ENCODE peak calls at places on chromosome 10, in five cellular contexts. One of them, this sample, is unnamed.

GRCh38 chr10:99612167-99612831 is 7.9 kb downstream of the SLC25A28 start:
- DNase-seq in nephron progenitor cell: peak
- DNase-seq in HFFc6: peak
- DNase-seq in endothelial cell: peak
- DNase-seq in B cell: peak
- DNase-seq in this sample: peak

GRCh38 chr10:72175166-72175565 is 40.6 kb upstream of the ANAPC16 start:
- DNase-seq in nephron progenitor cell: no peak
- DNase-seq in HFFc6: peak
- DNase-seq in endothelial cell: no peak
- DNase-seq in B cell: no peak
- DNase-seq in this sample: no peak

GRCh38 chr10:45155784-45156183 is 155.1 kb downstream of the ZNF22 start:
- DNase-seq in nephron progenitor cell: no peak
- DNase-seq in HFFc6: no peak
- DNase-seq in endothelial cell: no peak
- DNase-seq in B cell: no peak
- DNase-seq in this sample: no peak

GRCh38 chr10:122419890-122420623 is 34.4 kb upstream of the ARMS2 start:
- DNase-seq in nephron progenitor cell: no peak
- DNase-seq in HFFc6: peak
- DNase-seq in endothelial cell: no peak
- DNase-seq in B cell: no peak
- DNase-seq in this sample: no peak

GRCh38 chr10:70442332-70442988 is 979 bp upstream of the NODAL start:
- DNase-seq in nephron progenitor cell: no peak
- DNase-seq in HFFc6: no peak
- DNase-seq in endothelial cell: no peak
- DNase-seq in B cell: no peak
- DNase-seq in this sample: no peak

GRCh38 chr10:78170026-78170475 is 136.4 kb downstream of the RPS24 start:
- DNase-seq in nephron progenitor cell: no peak
- DNase-seq in HFFc6: peak
- DNase-seq in endothelial cell: no peak
- DNase-seq in B cell: no peak
- DNase-seq in this sample: no peak

GRCh38 chr10:24415455-24416169 is 206.7 kb downstream of the KIAA1217 start:
- DNase-seq in nephron progenitor cell: peak
- DNase-seq in HFFc6: no peak
- DNase-seq in endothelial cell: no peak
- DNase-seq in B cell: no peak
- DNase-seq in this sample: no peak

GRCh38 chr10:74932648-74933047 is 106.2 kb downstream of the KAT6B start:
- DNase-seq in nephron progenitor cell: no peak
- DNase-seq in HFFc6: no peak
- DNase-seq in endothelial cell: no peak
- DNase-seq in B cell: no peak
- DNase-seq in this sample: no peak

GRCh38 chr10:129375171-129375570 is 91.9 kb upstream of the MGMT start:
- DNase-seq in nephron progenitor cell: no peak
- DNase-seq in HFFc6: no peak
- DNase-seq in endothelial cell: no peak
- DNase-seq in B cell: no peak
- DNase-seq in this sample: no peak

GRCh38 chr10:33927347-33927746 is 592.9 kb upstream of the NRP1 start:
- DNase-seq in nephron progenitor cell: no peak
- DNase-seq in HFFc6: no peak
- DNase-seq in endothelial cell: no peak
- DNase-seq in B cell: no peak
- DNase-seq in this sample: no peak

GRCh38 chr10:119723624-119724023 is 2.2 kb upstream of the INPP5F start:
- DNase-seq in nephron progenitor cell: no peak
- DNase-seq in HFFc6: no peak
- DNase-seq in endothelial cell: no peak
- DNase-seq in B cell: no peak
- DNase-seq in this sample: no peak

GRCh38 chr10:126972622-126973414 is 67.6 kb downstream of the DOCK1 start:
- DNase-seq in nephron progenitor cell: no peak
- DNase-seq in HFFc6: peak
- DNase-seq in endothelial cell: no peak
- DNase-seq in B cell: no peak
- DNase-seq in this sample: no peak

GRCh38 chr10:43420369-43421200 is 11.6 kb upstream of the HNRNPF start:
- DNase-seq in nephron progenitor cell: peak
- DNase-seq in HFFc6: peak
- DNase-seq in endothelial cell: peak
- DNase-seq in B cell: peak
- DNase-seq in this sample: peak

GRCh38 chr10:35421553-35422178 is 85.4 kb downstream of the CCNY start:
- DNase-seq in nephron progenitor cell: no peak
- DNase-seq in HFFc6: peak
- DNase-seq in endothelial cell: no peak
- DNase-seq in B cell: no peak
- DNase-seq in this sample: no peak

GRCh38 chr10:95517536-95518454 is 43.4 kb downstream of the SORBS1 start:
- DNase-seq in nephron progenitor cell: no peak
- DNase-seq in HFFc6: no peak
- DNase-seq in endothelial cell: no peak
- DNase-seq in B cell: no peak
- DNase-seq in this sample: no peak

GRCh38 chr10:121592155-121592890 is 5.9 kb downstream of the FGFR2 start:
- DNase-seq in nephron progenitor cell: no peak
- DNase-seq in HFFc6: no peak
- DNase-seq in endothelial cell: no peak
- DNase-seq in B cell: no peak
- DNase-seq in this sample: no peak

GRCh38 chr10:16787361-16787791 is 29.8 kb downstream of the RSU1 start:
- DNase-seq in nephron progenitor cell: no peak
- DNase-seq in HFFc6: no peak
- DNase-seq in endothelial cell: no peak
- DNase-seq in B cell: no peak
- DNase-seq in this sample: no peak

GRCh38 chr10:131556897-131557500 is 245.5 kb upstream of the TCERG1L start:
- DNase-seq in nephron progenitor cell: no peak
- DNase-seq in HFFc6: no peak
- DNase-seq in endothelial cell: no peak
- DNase-seq in B cell: no peak
- DNase-seq in this sample: no peak

GRCh38 chr10:32687116-32687515 is 241.2 kb downstream of the CCDC7 start:
- DNase-seq in nephron progenitor cell: no peak
- DNase-seq in HFFc6: peak
- DNase-seq in endothelial cell: no peak
- DNase-seq in B cell: no peak
- DNase-seq in this sample: no peak

GRCh38 chr10:98150544-98150943 is 16.1 kb downstream of the R3HCC1L start:
- DNase-seq in nephron progenitor cell: no peak
- DNase-seq in HFFc6: no peak
- DNase-seq in endothelial cell: no peak
- DNase-seq in B cell: no peak
- DNase-seq in this sample: no peak

GRCh38 chr10:37680716-37681616 is 176.4 kb downstream of the ZNF248 start:
- DNase-seq in nephron progenitor cell: no peak
- DNase-seq in HFFc6: no peak
- DNase-seq in endothelial cell: no peak
- DNase-seq in B cell: no peak
- DNase-seq in this sample: no peak

GRCh38 chr10:11411926-11412545 is 199.4 kb downstream of the USP6NL start:
- DNase-seq in nephron progenitor cell: no peak
- DNase-seq in HFFc6: no peak
- DNase-seq in endothelial cell: no peak
- DNase-seq in B cell: no peak
- DNase-seq in this sample: no peak

GRCh38 chr10:72229261-72230251 is 13.5 kb upstream of the ASCC1 start:
- DNase-seq in nephron progenitor cell: no peak
- DNase-seq in HFFc6: no peak
- DNase-seq in endothelial cell: no peak
- DNase-seq in B cell: no peak
- DNase-seq in this sample: no peak

GRCh38 chr10:42951486-42952251 is 125.2 kb upstream of the RET start:
- DNase-seq in nephron progenitor cell: peak
- DNase-seq in HFFc6: no peak
- DNase-seq in endothelial cell: peak
- DNase-seq in B cell: no peak
- DNase-seq in this sample: no peak

GRCh38 chr10:12702215-12702614 is 299.3 kb downstream of the CCDC3 start:
- DNase-seq in nephron progenitor cell: no peak
- DNase-seq in HFFc6: no peak
- DNase-seq in endothelial cell: no peak
- DNase-seq in B cell: no peak
- DNase-seq in this sample: no peak

GRCh38 chr10:75531571-75532031 is 100.2 kb downstream of the LRMDA start:
- DNase-seq in nephron progenitor cell: no peak
- DNase-seq in HFFc6: no peak
- DNase-seq in endothelial cell: no peak
- DNase-seq in B cell: no peak
- DNase-seq in this sample: no peak

GRCh38 chr10:95480102-95480900 is 80.9 kb downstream of the SORBS1 start:
- DNase-seq in nephron progenitor cell: no peak
- DNase-seq in HFFc6: no peak
- DNase-seq in endothelial cell: peak
- DNase-seq in B cell: no peak
- DNase-seq in this sample: no peak

GRCh38 chr10:117542706-117543244 is at the start of gene EMX2:
- DNase-seq in nephron progenitor cell: no peak
- DNase-seq in HFFc6: no peak
- DNase-seq in endothelial cell: no peak
- DNase-seq in B cell: no peak
- DNase-seq in this sample: no peak

GRCh38 chr10:117544729-117545140 is 2.2 kb downstream of the EMX2 start:
- DNase-seq in nephron progenitor cell: peak
- DNase-seq in HFFc6: no peak
- DNase-seq in endothelial cell: no peak
- DNase-seq in B cell: no peak
- DNase-seq in this sample: peak

GRCh38 chr10:117543999-117544728 is 1.6 kb downstream of the EMX2 start:
- DNase-seq in nephron progenitor cell: peak
- DNase-seq in HFFc6: no peak
- DNase-seq in endothelial cell: no peak
- DNase-seq in B cell: no peak
- DNase-seq in this sample: peak

GRCh38 chr10:117541909-117542705 is 439 bp upstream of the EMX2 start:
- DNase-seq in nephron progenitor cell: peak
- DNase-seq in HFFc6: no peak
- DNase-seq in endothelial cell: peak
- DNase-seq in B cell: no peak
- DNase-seq in this sample: peak

GRCh38 chr10:117543245-117543998 is 876 bp downstream of the EMX2 start:
- DNase-seq in nephron progenitor cell: peak
- DNase-seq in HFFc6: no peak
- DNase-seq in endothelial cell: peak
- DNase-seq in B cell: no peak
- DNase-seq in this sample: peak
- TF ChIP-seq CTCF in nephron progenitor cell: no peak
- TF ChIP-seq CTCF in HFFc6: no peak
- TF ChIP-seq CTCF in endothelial cell: no peak
- TF ChIP-seq CTCF in B cell: no peak
- TF ChIP-seq CTCF in this sample: no peak

GRCh38 chr10:124536496-124537050 is 75.0 kb downstream of the LHPP start:
- DNase-seq in nephron progenitor cell: no peak
- DNase-seq in HFFc6: no peak
- DNase-seq in endothelial cell: no peak
- DNase-seq in B cell: no peak
- DNase-seq in this sample: no peak
- TF ChIP-seq CTCF in nephron progenitor cell: no peak
- TF ChIP-seq CTCF in HFFc6: no peak
- TF ChIP-seq CTCF in endothelial cell: no peak
- TF ChIP-seq CTCF in B cell: no peak
- TF ChIP-seq CTCF in this sample: no peak

DNA sequence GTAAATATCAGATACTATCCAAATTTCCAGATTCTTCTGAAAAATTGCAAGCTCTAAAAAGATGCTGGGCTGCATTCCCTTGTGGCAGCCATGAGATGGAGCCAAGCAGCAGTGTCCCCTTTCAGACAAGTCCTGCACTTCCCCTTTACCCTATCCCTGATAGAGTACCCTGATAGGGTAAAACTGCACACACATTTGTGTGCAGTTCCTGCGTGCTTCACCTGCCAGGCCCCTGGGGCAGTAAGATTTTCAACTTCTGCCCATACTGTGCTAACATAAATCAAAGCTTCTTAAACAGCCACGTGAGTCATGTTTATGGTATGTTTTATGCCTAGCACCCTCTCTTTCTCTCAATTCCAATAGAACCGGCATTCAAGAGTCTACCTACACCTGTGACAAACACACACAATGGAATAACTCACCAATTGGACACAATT is 52.2 kb downstream of the IFIT5 start:
- DNase-seq in nephron progenitor cell: peak
- DNase-seq in HFFc6: peak
- DNase-seq in endothelial cell: no peak
- DNase-seq in B cell: no peak
- DNase-seq in this sample: no peak
- TF ChIP-seq CTCF in nephron progenitor cell: no peak
- TF ChIP-seq CTCF in HFFc6: peak
- TF ChIP-seq CTCF in endothelial cell: no peak
- TF ChIP-seq CTCF in B cell: peak
- TF ChIP-seq CTCF in this sample: peak

GRCh38 chr10:128046156-128046933 is 79.9 kb downstream of the MKI67 start:
- DNase-seq in nephron progenitor cell: no peak
- DNase-seq in HFFc6: no peak
- DNase-seq in endothelial cell: no peak
- DNase-seq in B cell: no peak
- DNase-seq in this sample: no peak

GRCh38 chr10:128047991-128048826 is 78.0 kb downstream of the MKI67 start:
- DNase-seq in nephron progenitor cell: no peak
- DNase-seq in HFFc6: no peak
- DNase-seq in endothelial cell: no peak
- DNase-seq in B cell: no peak
- DNase-seq in this sample: peak

GRCh38 chr10:128046934-128047251 is 79.3 kb downstream of the MKI67 start:
- DNase-seq in nephron progenitor cell: no peak
- DNase-seq in HFFc6: no peak
- DNase-seq in endothelial cell: no peak
- DNase-seq in B cell: no peak
- DNase-seq in this sample: no peak

GRCh38 chr10:128045833-128046120 is 80.4 kb downstream of the MKI67 start:
- DNase-seq in nephron progenitor cell: no peak
- DNase-seq in HFFc6: no peak
- DNase-seq in endothelial cell: no peak
- DNase-seq in B cell: no peak
- DNase-seq in this sample: no peak

DNA sequence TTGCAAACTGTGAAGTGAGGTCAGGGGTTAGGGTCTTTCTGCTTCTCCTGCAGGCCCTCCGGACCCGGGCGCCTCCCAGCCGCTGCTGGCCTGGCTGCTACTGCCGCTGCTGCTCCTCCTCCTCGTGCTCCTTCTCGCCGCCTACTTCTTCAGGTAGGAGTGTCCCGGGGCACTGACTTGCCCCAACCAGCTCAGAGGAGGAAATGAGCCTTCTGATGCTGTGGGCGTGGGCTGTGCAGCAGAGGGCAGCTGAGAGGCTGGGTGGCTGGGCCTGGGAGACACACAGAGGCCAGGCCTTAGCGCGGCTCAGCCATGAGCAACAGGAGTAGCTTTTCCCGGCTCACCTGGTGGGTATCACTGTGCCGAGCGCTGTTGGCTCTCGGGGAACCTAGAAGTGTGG is 78.9 kb downstream of the MKI67 start:
- DNase-seq in nephron progenitor cell: peak
- DNase-seq in HFFc6: no peak
- DNase-seq in endothelial cell: peak
- DNase-seq in B cell: peak
- DNase-seq in this sample: peak
- TF ChIP-seq CTCF in nephron progenitor cell: no peak
- TF ChIP-seq CTCF in HFFc6: no peak
- TF ChIP-seq CTCF in endothelial cell: no peak
- TF ChIP-seq CTCF in B cell: no peak
- TF ChIP-seq CTCF in this sample: no peak